ENCODE peak calls at places on chromosomes 1 and 21, in four cellular contexts. C is K562, U is GM12878, K is GM12891. N is an unnamed sample.

GRCh38 chr1:30661311-30661710 is 62.1 kb downstream of the MATN1 start:
- DNase-seq in C (no peak), U (no peak), K (no peak), N (no peak)

GRCh38 chr1:113675299-113675698 is 84.0 kb downstream of the PHTF1 start:
- DNase-seq in C (no peak), U (no peak), K (no peak), N (no peak)

GRCh38 chr1:11990303-11991032 is 10.2 kb downstream of the MFN2 start:
- DNase-seq in C (no peak), U (no peak), K (no peak), N (no peak)

GRCh38 chr1:151989131-151989868 is 4.4 kb downstream of the S100A10 start:
- DNase-seq in C (no peak), U (no peak), K (no peak), N (no peak)

GRCh38 chr1:206029484-206029883 is 5.8 kb upstream of the CTSE start:
- DNase-seq in C (no peak), U (no peak), K (no peak), N (no peak)

GRCh38 chr1:3033795-3034100 is 12.5 kb downstream of the ACTRT2 start:
- DNase-seq in C (no peak), U (no peak), K (no peak), N (no peak)

GRCh38 chr1:83846138-83846537 is 152.8 kb downstream of the TTLL7 start:
- DNase-seq in C (no peak), U (no peak), K (no peak), N (no peak)

GRCh38 chr1:92784639-92785500 is at the start of gene EVI5:
- DNase-seq in C (peak; percentile 87), U (peak; percentile 48), K (peak; percentile 84), N (peak; percentile 95)

GRCh38 chr1:2378956-2379732 is 12.2 kb downstream of the MORN1 start:
- DNase-seq in C (no peak), U (no peak), K (no peak), N (no peak)

GRCh38 chr1:238552271-238552670 is 661.5 kb upstream of the ZP4 start:
- DNase-seq in C (no peak), U (no peak), K (no peak), N (no peak)

GRCh38 chr1:117857434-117857833 is 72.0 kb downstream of the GDAP2 start:
- DNase-seq in C (no peak), U (no peak), K (no peak), N (no peak)

GRCh38 chr1:109502368-109502851 is 7.1 kb downstream of the AMIGO1 start:
- DNase-seq in C (no peak), U (no peak), K (no peak), N (no peak)

GRCh38 chr1:64363116-64363515 is 106.8 kb upstream of the CACHD1 start:
- DNase-seq in C (no peak), U (no peak), K (no peak), N (no peak)

GRCh38 chr21:35408401-35408800 is 359.3 kb upstream of the RUNX1 start:
- DNase-seq in C (no peak), U (no peak), K (no peak), N (no peak)

GRCh38 chr1:54566438-54567141 is 18.6 kb downstream of the ACOT11 start:
- DNase-seq in C (no peak), U (no peak), K (no peak), N (no peak)

GRCh38 chr1:43152866-43153265 is 19.2 kb downstream of the EBNA1BP2 start:
- DNase-seq in C (no peak), U (no peak), K (no peak), N (peak; percentile 7)

GRCh38 chr21:31524140-31524539 is 135.4 kb upstream of the SOD1 start:
- DNase-seq in C (no peak), U (no peak), K (no peak), N (no peak)

GRCh38 chr1:218991089-218991488 is 182.6 kb upstream of the LYPLAL1 start:
- DNase-seq in C (no peak), U (no peak), K (no peak), N (no peak)

DNA sequence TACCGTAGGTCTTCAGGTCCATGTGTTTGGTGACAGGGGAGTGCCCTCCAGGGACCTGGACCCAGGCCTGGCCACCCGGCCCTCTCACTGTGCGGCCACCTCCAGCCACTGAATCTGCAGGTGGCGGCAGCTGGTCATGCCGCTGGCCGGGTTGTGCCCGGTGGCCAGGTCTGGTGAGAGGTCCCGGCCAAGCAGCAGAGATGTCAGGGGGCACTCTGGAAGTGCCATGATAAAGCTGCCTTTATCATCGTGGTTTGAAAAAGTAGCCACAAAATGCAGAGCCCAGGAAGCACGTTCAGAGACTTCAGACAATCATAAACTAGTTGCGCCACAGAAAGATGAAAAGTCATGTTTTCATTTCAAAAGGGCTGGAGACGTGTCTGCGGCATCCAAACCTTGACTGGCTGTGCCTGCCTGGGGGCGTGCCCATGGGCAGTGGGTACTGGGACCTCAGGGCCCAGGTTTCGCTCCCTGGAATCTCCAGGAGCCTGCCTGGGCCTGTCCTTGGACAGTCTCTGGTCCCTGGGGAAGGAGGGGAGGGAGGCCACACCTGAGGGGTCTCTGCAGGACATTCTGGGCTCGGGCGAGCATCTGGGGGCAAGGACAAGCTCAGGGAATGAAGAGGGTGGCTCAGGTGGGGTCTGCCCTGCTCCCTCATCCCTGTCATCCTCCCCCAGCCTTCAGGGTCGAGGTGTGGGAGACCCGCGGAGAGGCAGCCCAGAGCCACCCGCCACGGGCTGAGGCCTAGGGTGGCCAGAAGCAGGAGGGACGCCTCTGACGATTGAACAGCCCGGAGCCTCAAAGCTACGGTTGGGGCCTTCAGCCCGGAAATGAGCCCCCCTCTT is 44.9 kb downstream of the COL18A1 start:
- DNase-seq in C (no peak), U (no peak), K (no peak), N (no peak)
- TF ChIP-seq SPI1 in C (no peak), U (no peak), K (no peak), N (no peak)

DNA sequence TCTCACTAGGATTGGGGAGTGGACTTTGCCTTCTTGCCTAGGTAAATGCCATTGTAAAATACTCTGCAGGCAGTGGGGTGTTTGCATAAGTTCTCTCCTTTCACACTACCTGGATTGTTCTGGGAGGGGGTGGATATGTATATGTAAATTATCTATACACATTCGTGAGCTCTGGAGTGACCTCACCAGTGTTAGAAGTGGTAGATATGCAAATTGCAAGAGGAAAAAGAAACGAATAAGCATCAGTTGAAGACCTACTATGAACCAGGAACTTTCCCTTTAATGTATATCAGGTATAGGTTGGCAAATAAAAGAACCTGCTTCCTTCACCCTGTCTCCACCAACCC is 1.5 kb upstream of the ARHGEF11 start:
- DNase-seq in C (no peak), U (no peak), K (no peak), N (no peak)
- TF ChIP-seq SPI1 in C (no peak), U (no peak), K (no peak), N (no peak)

GRCh38 chr1:35043498-35043897 is 11.8 kb upstream of the ZMYM6 start:
- DNase-seq in C (no peak), U (no peak), K (no peak), N (no peak)

GRCh38 chr1:35049116-35049515 is 17.4 kb upstream of the ZMYM6 start:
- DNase-seq in C (no peak), U (no peak), K (no peak), N (no peak)

GRCh38 chr1:35046730-35047129 is 15.0 kb upstream of the ZMYM6 start:
- DNase-seq in C (no peak), U (no peak), K (no peak), N (no peak)

GRCh38 chr1:35047188-35047858 is 15.6 kb upstream of the ZMYM6 start:
- DNase-seq in C (no peak), U (no peak), K (no peak), N (no peak)

GRCh38 chr1:35044406-35044805 is 12.7 kb upstream of the ZMYM6 start:
- DNase-seq in C (no peak), U (no peak), K (no peak), N (no peak)
- TF ChIP-seq SPI1 in C (no peak), U (no peak), K (no peak), N (no peak)

DNA sequence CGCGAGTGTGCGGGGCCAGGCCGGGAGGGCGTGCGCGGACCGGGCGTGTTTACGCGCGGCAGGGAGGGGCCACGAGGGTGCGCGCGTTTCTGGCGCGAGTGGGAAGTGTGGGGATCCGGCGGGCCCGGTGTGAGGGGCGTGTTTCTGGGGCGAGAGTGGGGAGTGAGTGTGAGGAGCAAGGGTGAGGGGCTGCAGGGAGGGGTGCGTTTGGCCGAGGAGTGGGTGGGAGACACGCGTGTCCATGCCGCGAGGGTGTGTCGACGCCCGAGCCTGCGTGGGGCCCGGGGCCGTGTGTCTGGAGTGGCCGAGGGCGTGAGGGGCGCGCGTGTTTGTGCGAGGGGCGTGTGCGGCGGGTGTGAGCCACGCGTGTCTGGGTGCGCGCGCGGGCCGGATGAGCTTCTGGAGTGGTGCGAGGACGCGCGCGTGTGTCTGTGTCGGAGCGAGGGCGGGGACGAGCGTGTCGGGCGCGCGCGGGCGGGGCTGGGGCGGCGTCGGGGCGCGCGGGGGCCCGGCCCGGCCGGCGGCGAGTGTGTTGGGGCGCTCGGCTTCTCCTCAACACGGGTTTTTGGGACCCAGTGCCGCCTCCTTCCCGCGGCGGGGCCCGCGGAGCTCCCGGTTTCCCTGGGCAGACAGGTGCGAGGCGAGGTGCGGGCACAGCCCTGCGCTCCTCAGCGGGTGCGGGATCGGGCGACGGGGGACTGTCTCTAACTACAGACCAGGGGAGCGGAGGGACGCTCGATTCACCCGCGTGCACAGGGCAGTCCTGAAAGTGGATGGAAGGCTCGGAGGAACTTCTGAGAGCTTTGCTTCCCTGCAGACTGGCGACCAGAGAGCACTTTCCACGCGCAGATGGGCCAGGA is 65.8 kb upstream of the VAMP3 start:
- DNase-seq in C (no peak), U (no peak), K (no peak), N (no peak)
- TF ChIP-seq SPI1 in C (no peak), U (no peak), K (no peak), N (no peak)